ENCODE peak calls at places on chromosomes 1 and 21, in six cellular contexts. One of them, this sample, is unnamed.

GRCh38 chr1:192826791-192827477 is 18.1 kb downstream of the RGS2 start:
- DNase-seq in sigmoid colon: no peak
- DNase-seq in esophagus muscularis mucosa: no peak
- DNase-seq in transverse colon: no peak
- DNase-seq in H1: no peak
- DNase-seq in HepG2: no peak
- DNase-seq in this sample: no peak

GRCh38 chr1:6082430-6082971 is 36.8 kb downstream of the KCNAB2 start:
- DNase-seq in sigmoid colon: no peak
- DNase-seq in esophagus muscularis mucosa: no peak
- DNase-seq in transverse colon: no peak
- DNase-seq in H1: no peak
- DNase-seq in HepG2: peak
- DNase-seq in this sample: no peak

GRCh38 chr1:18373882-18374493 is 106.7 kb upstream of the KLHDC7A start:
- DNase-seq in sigmoid colon: no peak
- DNase-seq in esophagus muscularis mucosa: no peak
- DNase-seq in transverse colon: peak
- DNase-seq in H1: peak
- DNase-seq in HepG2: no peak
- DNase-seq in this sample: no peak

GRCh38 chr1:206554833-206555472 is 47.6 kb downstream of the RASSF5 start:
- DNase-seq in sigmoid colon: no peak
- DNase-seq in esophagus muscularis mucosa: no peak
- DNase-seq in transverse colon: no peak
- DNase-seq in H1: no peak
- DNase-seq in HepG2: no peak
- DNase-seq in this sample: no peak

GRCh38 chr1:28087614-28088167 is 719 bp downstream of the EYA3 start:
- DNase-seq in sigmoid colon: no peak
- DNase-seq in esophagus muscularis mucosa: no peak
- DNase-seq in transverse colon: no peak
- DNase-seq in H1: no peak
- DNase-seq in HepG2: peak
- DNase-seq in this sample: no peak

GRCh38 chr1:61797045-61797755 is 54.9 kb downstream of the PATJ start:
- DNase-seq in sigmoid colon: no peak
- DNase-seq in esophagus muscularis mucosa: no peak
- DNase-seq in transverse colon: no peak
- DNase-seq in H1: no peak
- DNase-seq in HepG2: no peak
- DNase-seq in this sample: no peak

GRCh38 chr1:17527036-17527914 is 12.2 kb upstream of the ARHGEF10L start:
- DNase-seq in sigmoid colon: no peak
- DNase-seq in esophagus muscularis mucosa: no peak
- DNase-seq in transverse colon: peak
- DNase-seq in H1: no peak
- DNase-seq in HepG2: no peak
- DNase-seq in this sample: no peak

GRCh38 chr1:74388855-74389254 is 123.6 kb downstream of the LRRC53 start:
- DNase-seq in sigmoid colon: no peak
- DNase-seq in esophagus muscularis mucosa: no peak
- DNase-seq in transverse colon: no peak
- DNase-seq in H1: no peak
- DNase-seq in HepG2: no peak
- DNase-seq in this sample: no peak

GRCh38 chr1:204151562-204152309 is at the start of gene ETNK2:
- DNase-seq in sigmoid colon: peak
- DNase-seq in esophagus muscularis mucosa: no peak
- DNase-seq in transverse colon: peak
- DNase-seq in H1: no peak
- DNase-seq in HepG2: no peak
- DNase-seq in this sample: peak

GRCh38 chr1:172286629-172287076 is 133.8 kb upstream of the C1orf105 start:
- DNase-seq in sigmoid colon: peak
- DNase-seq in esophagus muscularis mucosa: no peak
- DNase-seq in transverse colon: no peak
- DNase-seq in H1: no peak
- DNase-seq in HepG2: no peak
- DNase-seq in this sample: no peak

GRCh38 chr1:204846546-204846945 is 24.1 kb upstream of the NFASC start:
- DNase-seq in sigmoid colon: no peak
- DNase-seq in esophagus muscularis mucosa: no peak
- DNase-seq in transverse colon: no peak
- DNase-seq in H1: no peak
- DNase-seq in HepG2: no peak
- DNase-seq in this sample: no peak

GRCh38 chr21:24436236-24436635 is 1171.0 kb downstream of the MRPL39 start:
- DNase-seq in sigmoid colon: no peak
- DNase-seq in esophagus muscularis mucosa: no peak
- DNase-seq in transverse colon: no peak
- DNase-seq in H1: no peak
- DNase-seq in HepG2: no peak
- DNase-seq in this sample: no peak
- TF ChIP-seq POLR2AphosphoS5 in sigmoid colon: no peak
- TF ChIP-seq POLR2AphosphoS5 in esophagus muscularis mucosa: no peak
- TF ChIP-seq POLR2AphosphoS5 in transverse colon: no peak
- TF ChIP-seq POLR2AphosphoS5 in H1: no peak
- TF ChIP-seq POLR2AphosphoS5 in HepG2: no peak
- TF ChIP-seq POLR2AphosphoS5 in this sample: no peak

GRCh38 chr1:33045814-33046213 is 9.1 kb upstream of the AK2 start:
- DNase-seq in sigmoid colon: no peak
- DNase-seq in esophagus muscularis mucosa: no peak
- DNase-seq in transverse colon: no peak
- DNase-seq in H1: no peak
- DNase-seq in HepG2: no peak
- DNase-seq in this sample: no peak

GRCh38 chr1:33043267-33044090 is 6.8 kb upstream of the AK2 start:
- DNase-seq in sigmoid colon: no peak
- DNase-seq in esophagus muscularis mucosa: no peak
- DNase-seq in transverse colon: no peak
- DNase-seq in H1: no peak
- DNase-seq in HepG2: no peak
- DNase-seq in this sample: no peak

GRCh38 chr1:33042836-33043235 is 6.2 kb upstream of the AK2 start:
- DNase-seq in sigmoid colon: no peak
- DNase-seq in esophagus muscularis mucosa: no peak
- DNase-seq in transverse colon: no peak
- DNase-seq in H1: no peak
- DNase-seq in HepG2: no peak
- DNase-seq in this sample: no peak

GRCh38 chr1:33047290-33047689 is 10.6 kb upstream of the AK2 start:
- DNase-seq in sigmoid colon: no peak
- DNase-seq in esophagus muscularis mucosa: no peak
- DNase-seq in transverse colon: no peak
- DNase-seq in H1: no peak
- DNase-seq in HepG2: no peak
- DNase-seq in this sample: no peak

DNA sequence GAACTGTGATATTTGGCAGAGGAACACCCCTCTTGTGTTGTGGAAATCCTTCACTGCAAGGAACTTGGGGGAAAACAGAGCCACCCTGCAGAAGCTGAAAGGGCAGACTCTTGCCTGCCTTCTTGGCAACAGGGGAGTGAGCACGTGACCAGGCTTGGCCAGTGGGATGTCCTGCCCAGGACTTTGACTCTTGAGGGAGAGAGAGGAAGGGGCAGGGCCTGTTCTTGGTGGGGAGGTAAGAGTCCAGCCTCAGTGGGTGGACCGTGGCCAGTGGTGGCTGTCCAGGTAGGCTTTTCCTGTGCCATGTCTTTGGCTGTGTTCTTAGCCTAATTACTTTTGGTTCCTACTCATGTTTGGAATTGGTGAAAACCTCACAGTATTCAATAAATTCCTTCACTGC is 8.6 kb upstream of the AK2 start:
- DNase-seq in sigmoid colon: no peak
- DNase-seq in esophagus muscularis mucosa: no peak
- DNase-seq in transverse colon: peak
- DNase-seq in H1: no peak
- DNase-seq in HepG2: peak
- DNase-seq in this sample: no peak
- TF ChIP-seq CTCF in sigmoid colon: no peak
- TF ChIP-seq CTCF in esophagus muscularis mucosa: no peak
- TF ChIP-seq CTCF in transverse colon: no peak
- TF ChIP-seq CTCF in H1: no peak
- TF ChIP-seq CTCF in HepG2: no peak
- TF ChIP-seq CTCF in this sample: no peak

GRCh38 chr1:201154389-201155165 is at the start of gene TMEM9:
- DNase-seq in sigmoid colon: peak
- DNase-seq in esophagus muscularis mucosa: peak
- DNase-seq in transverse colon: peak
- DNase-seq in H1: peak
- DNase-seq in HepG2: peak
- DNase-seq in this sample: peak
- TF ChIP-seq POLR2AphosphoS5 in sigmoid colon: peak
- TF ChIP-seq POLR2AphosphoS5 in esophagus muscularis mucosa: peak
- TF ChIP-seq POLR2AphosphoS5 in transverse colon: peak
- TF ChIP-seq POLR2AphosphoS5 in H1: no peak
- TF ChIP-seq POLR2AphosphoS5 in HepG2: peak
- TF ChIP-seq POLR2AphosphoS5 in this sample: peak

GRCh38 chr1:209593747-209594146 is 10.2 kb downstream of the CAMK1G start:
- DNase-seq in sigmoid colon: no peak
- DNase-seq in esophagus muscularis mucosa: no peak
- DNase-seq in transverse colon: no peak
- DNase-seq in H1: no peak
- DNase-seq in HepG2: no peak
- DNase-seq in this sample: no peak

GRCh38 chr1:209589440-209589839 is 5.9 kb downstream of the CAMK1G start:
- DNase-seq in sigmoid colon: no peak
- DNase-seq in esophagus muscularis mucosa: no peak
- DNase-seq in transverse colon: no peak
- DNase-seq in H1: no peak
- DNase-seq in HepG2: no peak
- DNase-seq in this sample: no peak

GRCh38 chr1:209587778-209588177 is 4.3 kb downstream of the CAMK1G start:
- DNase-seq in sigmoid colon: no peak
- DNase-seq in esophagus muscularis mucosa: no peak
- DNase-seq in transverse colon: no peak
- DNase-seq in H1: no peak
- DNase-seq in HepG2: no peak
- DNase-seq in this sample: no peak

GRCh38 chr1:209589863-209590262 is 6.3 kb downstream of the CAMK1G start:
- DNase-seq in sigmoid colon: no peak
- DNase-seq in esophagus muscularis mucosa: no peak
- DNase-seq in transverse colon: no peak
- DNase-seq in H1: no peak
- DNase-seq in HepG2: no peak
- DNase-seq in this sample: no peak

DNA sequence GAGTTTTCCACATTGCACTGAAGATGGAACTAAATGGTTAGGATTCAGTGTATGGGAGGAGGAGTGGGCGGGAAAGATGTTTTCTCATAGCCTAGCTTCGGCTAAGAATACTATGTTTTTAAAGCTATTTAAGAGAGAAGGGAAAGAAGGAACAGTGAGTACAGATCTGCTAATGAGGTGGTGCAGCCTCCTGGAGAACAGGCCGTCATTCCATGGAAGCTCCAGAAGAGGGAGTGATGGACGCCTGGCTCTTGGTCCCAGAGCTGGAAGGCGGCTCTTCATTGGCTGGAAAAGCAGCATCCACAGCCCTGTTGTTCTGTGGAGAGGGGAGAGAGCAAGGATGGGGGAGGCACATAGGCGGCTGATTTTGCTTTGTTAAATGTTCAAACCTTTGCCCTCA is 6.9 kb downstream of the CAMK1G start:
- DNase-seq in sigmoid colon: no peak
- DNase-seq in esophagus muscularis mucosa: no peak
- DNase-seq in transverse colon: no peak
- DNase-seq in H1: peak
- DNase-seq in HepG2: peak
- DNase-seq in this sample: no peak
- TF ChIP-seq CTCF in sigmoid colon: no peak
- TF ChIP-seq CTCF in esophagus muscularis mucosa: peak
- TF ChIP-seq CTCF in transverse colon: peak
- TF ChIP-seq CTCF in H1: peak
- TF ChIP-seq CTCF in HepG2: peak
- TF ChIP-seq CTCF in this sample: no peak

GRCh38 chr1:182614796-182615451 is 10.7 kb upstream of the RGS16 start:
- DNase-seq in sigmoid colon: peak
- DNase-seq in esophagus muscularis mucosa: peak
- DNase-seq in transverse colon: peak
- DNase-seq in H1: no peak
- DNase-seq in HepG2: no peak
- DNase-seq in this sample: peak
- TF ChIP-seq POLR2AphosphoS5 in sigmoid colon: peak
- TF ChIP-seq POLR2AphosphoS5 in esophagus muscularis mucosa: peak
- TF ChIP-seq POLR2AphosphoS5 in transverse colon: peak
- TF ChIP-seq POLR2AphosphoS5 in H1: no peak
- TF ChIP-seq POLR2AphosphoS5 in HepG2: no peak
- TF ChIP-seq POLR2AphosphoS5 in this sample: peak

GRCh38 chr1:218281285-218281684 is 3.8 kb upstream of the RRP15 start:
- DNase-seq in sigmoid colon: no peak
- DNase-seq in esophagus muscularis mucosa: no peak
- DNase-seq in transverse colon: no peak
- DNase-seq in H1: no peak
- DNase-seq in HepG2: peak
- DNase-seq in this sample: no peak
- TF ChIP-seq CTCF in sigmoid colon: no peak
- TF ChIP-seq CTCF in esophagus muscularis mucosa: no peak
- TF ChIP-seq CTCF in transverse colon: no peak
- TF ChIP-seq CTCF in H1: no peak
- TF ChIP-seq CTCF in HepG2: peak
- TF ChIP-seq CTCF in this sample: no peak

GRCh38 chr1:94551449-94551848 is 9.9 kb upstream of the F3 start:
- DNase-seq in sigmoid colon: no peak
- DNase-seq in esophagus muscularis mucosa: no peak
- DNase-seq in transverse colon: no peak
- DNase-seq in H1: no peak
- DNase-seq in HepG2: no peak
- DNase-seq in this sample: no peak

GRCh38 chr1:94552071-94552586 is 10.6 kb upstream of the F3 start:
- DNase-seq in sigmoid colon: no peak
- DNase-seq in esophagus muscularis mucosa: no peak
- DNase-seq in transverse colon: no peak
- DNase-seq in H1: no peak
- DNase-seq in HepG2: peak
- DNase-seq in this sample: no peak

GRCh38 chr1:94550396-94550795 is 8.8 kb upstream of the F3 start:
- DNase-seq in sigmoid colon: no peak
- DNase-seq in esophagus muscularis mucosa: no peak
- DNase-seq in transverse colon: no peak
- DNase-seq in H1: no peak
- DNase-seq in HepG2: no peak
- DNase-seq in this sample: no peak

GRCh38 chr1:94549706-94550105 is 8.1 kb upstream of the F3 start:
- DNase-seq in sigmoid colon: no peak
- DNase-seq in esophagus muscularis mucosa: no peak
- DNase-seq in transverse colon: no peak
- DNase-seq in H1: no peak
- DNase-seq in HepG2: no peak
- DNase-seq in this sample: no peak

GRCh38 chr1:94550800-94551241 is 9.3 kb upstream of the F3 start:
- DNase-seq in sigmoid colon: no peak
- DNase-seq in esophagus muscularis mucosa: no peak
- DNase-seq in transverse colon: no peak
- DNase-seq in H1: no peak
- DNase-seq in HepG2: no peak
- DNase-seq in this sample: no peak
- TF ChIP-seq POLR2AphosphoS5 in sigmoid colon: no peak
- TF ChIP-seq POLR2AphosphoS5 in esophagus muscularis mucosa: no peak
- TF ChIP-seq POLR2AphosphoS5 in transverse colon: no peak
- TF ChIP-seq POLR2AphosphoS5 in H1: no peak
- TF ChIP-seq POLR2AphosphoS5 in HepG2: no peak
- TF ChIP-seq POLR2AphosphoS5 in this sample: no peak

This sample was measured in spleen.